ENCODE peak calls at places on chromosomes 1 and 21, in seven cellular contexts. One of them, this sample, is unnamed.
A peak's percentile ranks its signal among the peaks of the same experiment; 100 is the strongest.

GRCh38 chr1:248243204-248243603 is 12.0 kb downstream of the OR2M4 start:
- DNase-seq in fibroblast of villous mesenchyme: peak; percentile 17
- DNase-seq in mammary epithelial cell: peak; percentile 27
- DNase-seq in cardiac fibroblast: peak; percentile 20
- DNase-seq in ovary: no peak
- DNase-seq in SK-N-SH: peak; percentile 32
- DNase-seq in neural crest cell: no peak
- DNase-seq in this sample: no peak

GRCh38 chr1:54331091-54331772 is 75.0 kb downstream of the SSBP3 start:
- DNase-seq in fibroblast of villous mesenchyme: peak; percentile 41
- DNase-seq in mammary epithelial cell: peak; percentile 44
- DNase-seq in cardiac fibroblast: no peak
- DNase-seq in ovary: no peak
- DNase-seq in SK-N-SH: peak; percentile 65
- DNase-seq in neural crest cell: no peak
- DNase-seq in this sample: no peak

GRCh38 chr1:160834945-160835565 is 27.6 kb downstream of the CD244 start:
- DNase-seq in fibroblast of villous mesenchyme: peak; percentile 54
- DNase-seq in mammary epithelial cell: peak; percentile 20
- DNase-seq in cardiac fibroblast: peak; percentile 54
- DNase-seq in ovary: peak; percentile 42
- DNase-seq in SK-N-SH: peak; percentile 23
- DNase-seq in neural crest cell: peak; percentile 42
- DNase-seq in this sample: peak; percentile 30

GRCh38 chr21:37783016-37783415 is 133.2 kb downstream of the KCNJ6 start:
- DNase-seq in fibroblast of villous mesenchyme: no peak
- DNase-seq in mammary epithelial cell: no peak
- DNase-seq in cardiac fibroblast: peak; percentile 12
- DNase-seq in ovary: no peak
- DNase-seq in SK-N-SH: no peak
- DNase-seq in neural crest cell: no peak
- DNase-seq in this sample: no peak

GRCh38 chr1:206982216-206982615 is 12.0 kb upstream of the FCAMR start:
- DNase-seq in fibroblast of villous mesenchyme: peak; percentile 36
- DNase-seq in mammary epithelial cell: peak; percentile 33
- DNase-seq in cardiac fibroblast: peak; percentile 54
- DNase-seq in ovary: no peak
- DNase-seq in SK-N-SH: peak; percentile 58
- DNase-seq in neural crest cell: peak; percentile 28
- DNase-seq in this sample: peak; percentile 44

GRCh38 chr1:21244986-21245687 is 45.1 kb downstream of the ECE1 start:
- DNase-seq in fibroblast of villous mesenchyme: no peak
- DNase-seq in mammary epithelial cell: no peak
- DNase-seq in cardiac fibroblast: no peak
- DNase-seq in ovary: no peak
- DNase-seq in SK-N-SH: peak; percentile 43
- DNase-seq in neural crest cell: no peak
- DNase-seq in this sample: peak; percentile 51

GRCh38 chr1:57307382-57307781 is 116.5 kb downstream of the DAB1 start:
- DNase-seq in fibroblast of villous mesenchyme: no peak
- DNase-seq in mammary epithelial cell: peak; percentile 2
- DNase-seq in cardiac fibroblast: no peak
- DNase-seq in ovary: no peak
- DNase-seq in SK-N-SH: peak; percentile 7
- DNase-seq in neural crest cell: no peak
- DNase-seq in this sample: no peak

GRCh38 chr1:208084764-208085163 is 159.4 kb downstream of the PLXNA2 start:
- DNase-seq in fibroblast of villous mesenchyme: no peak
- DNase-seq in mammary epithelial cell: no peak
- DNase-seq in cardiac fibroblast: no peak
- DNase-seq in ovary: no peak
- DNase-seq in SK-N-SH: peak; percentile 67
- DNase-seq in neural crest cell: no peak
- DNase-seq in this sample: no peak

GRCh38 chr1:119470377-119470776 is 36.6 kb upstream of the HSD3B1 start:
- DNase-seq in fibroblast of villous mesenchyme: no peak
- DNase-seq in mammary epithelial cell: no peak
- DNase-seq in cardiac fibroblast: no peak
- DNase-seq in ovary: no peak
- DNase-seq in SK-N-SH: no peak
- DNase-seq in neural crest cell: no peak
- DNase-seq in this sample: no peak

GRCh38 chr1:245765241-245766000 is 610.6 kb downstream of the KIF26B start:
- DNase-seq in fibroblast of villous mesenchyme: peak; percentile 46
- DNase-seq in mammary epithelial cell: peak; percentile 2
- DNase-seq in cardiac fibroblast: peak; percentile 51
- DNase-seq in ovary: no peak
- DNase-seq in SK-N-SH: no peak
- DNase-seq in neural crest cell: no peak
- DNase-seq in this sample: no peak

GRCh38 chr1:14238472-14239059 is 359.9 kb upstream of the KAZN start:
- DNase-seq in fibroblast of villous mesenchyme: no peak
- DNase-seq in mammary epithelial cell: no peak
- DNase-seq in cardiac fibroblast: peak; percentile 62
- DNase-seq in ovary: peak; percentile 43
- DNase-seq in SK-N-SH: no peak
- DNase-seq in neural crest cell: no peak
- DNase-seq in this sample: no peak

GRCh38 chr1:88998716-88999115 is 6.3 kb upstream of the KYAT3 start:
- DNase-seq in fibroblast of villous mesenchyme: peak; percentile 78
- DNase-seq in mammary epithelial cell: peak; percentile 60
- DNase-seq in cardiac fibroblast: peak; percentile 77
- DNase-seq in ovary: no peak
- DNase-seq in SK-N-SH: peak; percentile 53
- DNase-seq in neural crest cell: peak; percentile 16
- DNase-seq in this sample: no peak

GRCh38 chr1:164180824-164181223 is 378.2 kb upstream of the PBX1 start:
- DNase-seq in fibroblast of villous mesenchyme: no peak
- DNase-seq in mammary epithelial cell: no peak
- DNase-seq in cardiac fibroblast: no peak
- DNase-seq in ovary: no peak
- DNase-seq in SK-N-SH: no peak
- DNase-seq in neural crest cell: no peak
- DNase-seq in this sample: no peak

GRCh38 chr1:156487862-156488261 is 12.7 kb downstream of the MEF2D start:
- DNase-seq in fibroblast of villous mesenchyme: no peak
- DNase-seq in mammary epithelial cell: peak; percentile 32
- DNase-seq in cardiac fibroblast: no peak
- DNase-seq in ovary: no peak
- DNase-seq in SK-N-SH: no peak
- DNase-seq in neural crest cell: no peak
- DNase-seq in this sample: no peak

GRCh38 chr1:145991799-145992412 is 4.5 kb downstream of the TXNIP start:
- DNase-seq in fibroblast of villous mesenchyme: no peak
- DNase-seq in mammary epithelial cell: no peak
- DNase-seq in cardiac fibroblast: no peak
- DNase-seq in ovary: no peak
- DNase-seq in SK-N-SH: no peak
- DNase-seq in neural crest cell: no peak
- DNase-seq in this sample: no peak
- TF ChIP-seq CTCF in fibroblast of villous mesenchyme: no peak
- TF ChIP-seq CTCF in mammary epithelial cell: no peak
- TF ChIP-seq CTCF in cardiac fibroblast: no peak
- TF ChIP-seq CTCF in ovary: no peak
- TF ChIP-seq CTCF in SK-N-SH: no peak
- TF ChIP-seq CTCF in neural crest cell: no peak
- TF ChIP-seq CTCF in this sample: no peak

DNA sequence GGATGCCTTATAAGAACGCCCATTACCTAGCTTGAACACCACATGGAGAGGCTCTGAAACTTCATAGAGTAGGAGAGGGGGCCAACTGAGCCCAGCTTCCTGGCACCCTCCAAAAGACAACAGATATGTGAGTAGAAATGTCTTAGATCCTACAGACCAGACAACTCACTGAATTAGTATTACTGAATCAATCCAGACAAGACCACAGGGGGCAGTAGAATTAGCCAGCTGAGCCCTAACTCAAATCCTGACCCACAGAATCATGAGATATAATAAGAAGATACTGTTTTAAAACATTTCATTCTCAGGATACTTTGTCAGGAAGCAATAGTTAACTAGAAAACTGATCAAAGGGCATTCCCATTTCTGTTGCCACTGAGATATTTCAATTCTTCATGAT is 45.8 kb upstream of the C1orf21 start:
- DNase-seq in fibroblast of villous mesenchyme: peak; percentile 9
- DNase-seq in mammary epithelial cell: no peak
- DNase-seq in cardiac fibroblast: peak; percentile 5
- DNase-seq in ovary: no peak
- DNase-seq in SK-N-SH: no peak
- DNase-seq in neural crest cell: no peak
- DNase-seq in this sample: no peak
- TF ChIP-seq CTCF in fibroblast of villous mesenchyme: peak; percentile 47
- TF ChIP-seq CTCF in mammary epithelial cell: peak; percentile 19
- TF ChIP-seq CTCF in cardiac fibroblast: peak; percentile 32
- TF ChIP-seq CTCF in ovary: no peak
- TF ChIP-seq CTCF in SK-N-SH: no peak
- TF ChIP-seq CTCF in neural crest cell: peak; percentile 34
- TF ChIP-seq CTCF in this sample: no peak

GRCh38 chr1:218342091-218342490 is 3.0 kb upstream of the TGFB2 start:
- DNase-seq in fibroblast of villous mesenchyme: no peak
- DNase-seq in mammary epithelial cell: no peak
- DNase-seq in cardiac fibroblast: no peak
- DNase-seq in ovary: no peak
- DNase-seq in SK-N-SH: no peak
- DNase-seq in neural crest cell: no peak
- DNase-seq in this sample: no peak
- TF ChIP-seq CTCF in fibroblast of villous mesenchyme: no peak
- TF ChIP-seq CTCF in mammary epithelial cell: no peak
- TF ChIP-seq CTCF in cardiac fibroblast: no peak
- TF ChIP-seq CTCF in ovary: no peak
- TF ChIP-seq CTCF in SK-N-SH: no peak
- TF ChIP-seq CTCF in neural crest cell: no peak
- TF ChIP-seq CTCF in this sample: no peak

DNA sequence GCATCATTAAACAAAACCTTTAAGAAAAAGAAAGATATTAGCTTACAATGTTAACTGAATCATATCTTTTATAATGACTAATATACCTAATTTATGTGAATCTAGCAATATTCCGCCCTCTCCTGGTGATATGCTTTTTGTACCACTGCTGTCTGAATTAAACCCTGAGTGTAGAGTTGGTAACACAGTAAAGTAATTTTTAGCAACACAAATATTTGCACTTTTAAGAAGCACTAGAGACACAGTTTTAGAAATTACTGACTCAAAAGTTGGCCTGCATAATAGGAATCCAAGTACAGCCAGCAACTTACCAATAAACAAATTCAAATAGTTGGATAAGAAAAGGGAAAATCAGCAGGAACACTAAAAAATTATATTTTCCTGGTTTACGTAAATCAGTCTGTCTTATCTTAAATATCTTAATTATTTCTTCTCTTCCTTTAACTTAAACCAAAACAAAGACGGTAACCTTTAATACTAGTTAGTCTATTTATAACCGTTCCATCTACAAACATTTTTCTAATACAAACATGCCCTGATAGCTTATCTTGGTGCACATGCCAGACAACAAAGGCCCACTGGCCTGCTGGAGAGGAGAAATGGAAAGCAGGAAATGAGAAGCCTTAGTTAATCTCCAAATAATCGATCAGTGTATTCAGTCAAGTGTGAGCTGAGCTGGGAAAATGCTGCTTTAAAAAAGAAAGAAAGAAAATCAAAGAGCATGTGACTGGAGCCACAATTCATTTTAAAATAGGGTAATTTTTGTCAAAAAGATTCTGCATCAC is 246.0 kb downstream of the RERE start:
- DNase-seq in fibroblast of villous mesenchyme: peak; percentile 50
- DNase-seq in mammary epithelial cell: peak; percentile 24
- DNase-seq in cardiac fibroblast: peak; percentile 76
- DNase-seq in ovary: peak; percentile 48
- DNase-seq in SK-N-SH: peak; percentile 43
- DNase-seq in neural crest cell: no peak
- DNase-seq in this sample: no peak
- TF ChIP-seq CTCF in fibroblast of villous mesenchyme: peak; percentile 59
- TF ChIP-seq CTCF in mammary epithelial cell: peak; percentile 38
- TF ChIP-seq CTCF in cardiac fibroblast: peak; percentile 57
- TF ChIP-seq CTCF in ovary: peak; percentile 38
- TF ChIP-seq CTCF in SK-N-SH: peak; percentile 68
- TF ChIP-seq CTCF in neural crest cell: peak; percentile 47
- TF ChIP-seq CTCF in this sample: peak; percentile 54

DNA sequence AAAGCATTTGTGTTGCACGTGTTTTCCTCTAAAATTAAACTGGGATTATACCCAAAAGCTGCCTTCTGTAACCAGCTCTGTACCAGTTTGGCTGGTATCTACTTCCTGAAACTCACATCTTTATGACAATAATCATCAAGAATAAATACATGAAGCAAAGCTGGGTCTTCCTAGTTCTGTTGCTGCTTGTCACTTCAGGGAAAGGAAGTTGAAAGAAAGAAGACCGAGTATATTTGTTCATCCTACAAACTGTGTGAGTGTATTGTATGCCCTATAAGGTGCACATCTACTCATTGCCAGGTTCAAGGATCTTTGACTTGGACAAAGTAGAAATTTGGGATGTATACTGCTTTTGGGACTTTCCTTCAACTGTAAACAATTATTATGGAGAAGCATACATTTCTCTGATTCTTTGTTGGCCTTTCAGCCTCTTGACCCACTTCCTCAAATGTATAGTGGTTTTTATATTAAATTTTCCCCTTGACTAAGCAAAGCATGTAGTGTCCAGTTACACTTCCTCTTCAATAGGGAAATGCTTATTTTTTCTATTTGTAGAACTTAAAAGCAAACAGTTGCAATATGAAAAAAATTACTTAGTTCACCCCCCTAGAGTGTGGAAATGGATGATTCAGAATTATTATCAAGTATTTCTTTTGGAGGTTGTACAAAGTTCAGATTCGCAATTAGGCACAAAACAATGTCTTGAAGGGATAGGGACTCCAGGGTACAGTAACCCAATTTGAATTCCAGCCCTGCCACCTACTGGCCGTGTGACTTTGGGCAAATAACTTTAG is 28.9 kb upstream of the IFNGR2 start:
- DNase-seq in fibroblast of villous mesenchyme: peak; percentile 66
- DNase-seq in mammary epithelial cell: peak; percentile 55
- DNase-seq in cardiac fibroblast: peak; percentile 88
- DNase-seq in ovary: peak; percentile 53
- DNase-seq in SK-N-SH: peak; percentile 45
- DNase-seq in neural crest cell: no peak
- DNase-seq in this sample: peak; percentile 57
- TF ChIP-seq CTCF in fibroblast of villous mesenchyme: peak; percentile 69
- TF ChIP-seq CTCF in mammary epithelial cell: peak; percentile 59
- TF ChIP-seq CTCF in cardiac fibroblast: peak; percentile 67
- TF ChIP-seq CTCF in ovary: no peak
- TF ChIP-seq CTCF in SK-N-SH: peak; percentile 64
- TF ChIP-seq CTCF in neural crest cell: peak; percentile 69
- TF ChIP-seq CTCF in this sample: peak; percentile 57

DNA sequence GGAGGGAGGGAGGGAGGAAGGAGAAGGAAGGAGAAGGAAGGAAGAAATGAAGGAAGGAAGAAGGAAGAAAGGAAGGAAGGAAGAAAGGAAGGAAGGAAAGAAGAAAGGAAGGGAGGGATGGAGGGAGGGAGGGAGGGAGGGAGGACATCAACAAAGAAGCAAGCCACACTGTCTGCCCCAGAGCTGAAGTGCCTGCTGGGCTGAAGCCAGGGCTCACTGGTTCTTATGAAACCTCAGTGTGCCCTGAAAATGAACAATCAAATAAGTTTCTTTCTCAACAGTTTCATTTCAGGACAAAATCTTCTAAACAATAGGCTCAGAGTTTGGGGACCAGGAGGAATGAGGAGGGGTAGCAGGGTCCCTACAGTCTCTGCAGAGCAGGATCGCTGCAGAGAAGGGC is 21.1 kb downstream of the ARHGEF19 start:
- DNase-seq in fibroblast of villous mesenchyme: no peak
- DNase-seq in mammary epithelial cell: no peak
- DNase-seq in cardiac fibroblast: no peak
- DNase-seq in ovary: no peak
- DNase-seq in SK-N-SH: no peak
- DNase-seq in neural crest cell: no peak
- DNase-seq in this sample: no peak
- TF ChIP-seq CTCF in fibroblast of villous mesenchyme: no peak
- TF ChIP-seq CTCF in mammary epithelial cell: no peak
- TF ChIP-seq CTCF in cardiac fibroblast: no peak
- TF ChIP-seq CTCF in ovary: no peak
- TF ChIP-seq CTCF in SK-N-SH: no peak
- TF ChIP-seq CTCF in neural crest cell: no peak
- TF ChIP-seq CTCF in this sample: no peak